ENCODE peak calls at places on chromosomes 4 and X, in nine cellular contexts. X, B, K, I, P, W, G, O and U are unnamed samples.

GRCh38 chr4:19842471-19842870 is 409.2 kb upstream of the SLIT2 start:
- DNase-seq in X (no peak), P (no peak), K (no peak), W (no peak), O (no peak), I (no peak), G (no peak), B (no peak), U (no peak)

GRCh38 chr4:30763337-30763736 is 43.2 kb downstream of the PCDH7 start:
- DNase-seq in B (no peak), P (no peak), X (no peak), O (peak), G (no peak), W (no peak), I (no peak), K (no peak), U (peak)

GRCh38 chr4:1315306-1315705 is 25.6 kb downstream of the MAEA start:
- DNase-seq in W (no peak), O (no peak), I (no peak), P (no peak), K (no peak), B (no peak), X (no peak), G (no peak), U (no peak)

GRCh38 chr4:3168029-3168428 is 80.9 kb upstream of the MSANTD1 start:
- DNase-seq in I (no peak), K (no peak), P (no peak), O (peak), W (peak), X (no peak), B (no peak), G (no peak), U (peak)

GRCh38 chr4:2040391-2041233 is 18.5 kb upstream of the NAT8L start:
- DNase-seq in B (no peak), P (no peak), G (no peak), K (no peak), O (no peak), I (no peak), W (peak), X (no peak), U (no peak)

GRCh38 chr4:5839751-5840674 is 52.9 kb downstream of the CRMP1 start:
- DNase-seq in O (peak), X (no peak), I (no peak), P (peak), G (no peak), K (no peak), B (no peak), W (no peak), U (no peak)

GRCh38 chr4:176207839-176208238 is 12.5 kb upstream of the SPATA4 start:
- DNase-seq in X (no peak), K (no peak), W (no peak), P (no peak), B (no peak), O (no peak), I (no peak), G (no peak), U (no peak)

GRCh38 chr4:110953191-110953590 is 330.3 kb upstream of the PITX2 start:
- DNase-seq in I (no peak), W (no peak), X (no peak), B (no peak), K (no peak), G (no peak), P (no peak), O (no peak), U (peak)

GRCh38 chrX:71618303-71618721 is at the start of gene CXCR3:
- DNase-seq in B (no peak), X (no peak), P (peak), O (peak), I (no peak), G (no peak), W (no peak), K (no peak), U (peak)

GRCh38 chr4:78057135-78057599 is at the start of gene FRAS1:
- DNase-seq in P (peak), K (peak), I (peak), O (peak), G (peak), B (no peak), W (peak), X (no peak), U (peak)

GRCh38 chr4:4775493-4776004 is 83.9 kb upstream of the MSX1 start:
- DNase-seq in G (no peak), X (no peak), I (no peak), K (no peak), W (no peak), P (peak), B (no peak), O (no peak), U (no peak)

GRCh38 chr4:172995161-172995560 is 173.4 kb upstream of the GALNT7 start:
- DNase-seq in P (no peak), W (no peak), K (no peak), B (no peak), O (no peak), G (no peak), I (no peak), X (no peak), U (peak)

GRCh38 chr4:174340714-174341113 is 57.0 kb downstream of the CEP44 start:
- DNase-seq in I (no peak), B (no peak), X (no peak), K (no peak), W (no peak), O (no peak), P (no peak), G (no peak), U (no peak)